ENCODE peak calls at places on chromosomes 3 and 15, in seven cellular contexts. One of them, this sample, is unnamed.

GRCh38 chr3:71172951-71173350 is 410.6 kb downstream of the FOXP1 start:
- DNase-seq in H9: no peak
- DNase-seq in H1: no peak
- DNase-seq in IMR-90: peak
- DNase-seq in mesenchymal stem cell: peak
- DNase-seq in mesendoderm: no peak
- DNase-seq in trophoblast cell: peak
- DNase-seq in this sample: no peak

GRCh38 chr3:55978953-55979352 is 489.3 kb downstream of the ERC2 start:
- DNase-seq in H9: no peak
- DNase-seq in H1: no peak
- DNase-seq in IMR-90: no peak
- DNase-seq in mesenchymal stem cell: no peak
- DNase-seq in mesendoderm: no peak
- DNase-seq in trophoblast cell: no peak
- DNase-seq in this sample: no peak

GRCh38 chr3:39125837-39126500 is 18.5 kb downstream of the TTC21A start:
- DNase-seq in H9: no peak
- DNase-seq in H1: no peak
- DNase-seq in IMR-90: peak
- DNase-seq in mesenchymal stem cell: peak
- DNase-seq in mesendoderm: no peak
- DNase-seq in trophoblast cell: peak
- DNase-seq in this sample: no peak

GRCh38 chr3:14598143-14598569 is 53.4 kb upstream of the CCDC174 start:
- DNase-seq in H9: peak
- DNase-seq in H1: peak
- DNase-seq in IMR-90: peak
- DNase-seq in mesenchymal stem cell: peak
- DNase-seq in mesendoderm: peak
- DNase-seq in trophoblast cell: peak
- DNase-seq in this sample: peak

GRCh38 chr3:195077611-195078540 is 193.1 kb downstream of the XXYLT1 start:
- DNase-seq in H9: no peak
- DNase-seq in H1: no peak
- DNase-seq in IMR-90: no peak
- DNase-seq in mesenchymal stem cell: no peak
- DNase-seq in mesendoderm: no peak
- DNase-seq in trophoblast cell: no peak
- DNase-seq in this sample: no peak

GRCh38 chr15:28456476-28457395 is 76.0 kb downstream of the GOLGA8G start:
- DNase-seq in H9: peak
- DNase-seq in H1: peak
- DNase-seq in IMR-90: peak
- DNase-seq in mesenchymal stem cell: no peak
- DNase-seq in mesendoderm: no peak
- DNase-seq in trophoblast cell: peak
- DNase-seq in this sample: no peak

GRCh38 chr3:110625126-110625798 is 446.4 kb upstream of the NECTIN3 start:
- DNase-seq in H9: no peak
- DNase-seq in H1: no peak
- DNase-seq in IMR-90: no peak
- DNase-seq in mesenchymal stem cell: no peak
- DNase-seq in mesendoderm: peak
- DNase-seq in trophoblast cell: peak
- DNase-seq in this sample: no peak

GRCh38 chr15:92391640-92392039 is 2.0 kb upstream of the ST8SIA2 start:
- DNase-seq in H9: peak
- DNase-seq in H1: peak
- DNase-seq in IMR-90: peak
- DNase-seq in mesenchymal stem cell: peak
- DNase-seq in mesendoderm: peak
- DNase-seq in trophoblast cell: peak
- DNase-seq in this sample: no peak

GRCh38 chr3:17967953-17968352 is 225.5 kb upstream of the TBC1D5 start:
- DNase-seq in H9: no peak
- DNase-seq in H1: no peak
- DNase-seq in IMR-90: no peak
- DNase-seq in mesenchymal stem cell: no peak
- DNase-seq in mesendoderm: peak
- DNase-seq in trophoblast cell: no peak
- DNase-seq in this sample: no peak

GRCh38 chr3:40741729-40742128 is 217.0 kb downstream of the ZNF621 start:
- DNase-seq in H9: no peak
- DNase-seq in H1: no peak
- DNase-seq in IMR-90: peak
- DNase-seq in mesenchymal stem cell: peak
- DNase-seq in mesendoderm: no peak
- DNase-seq in trophoblast cell: no peak
- DNase-seq in this sample: peak

GRCh38 chr3:149702691-149703426 is 45.0 kb upstream of the WWTR1 start:
- DNase-seq in H9: no peak
- DNase-seq in H1: no peak
- DNase-seq in IMR-90: peak
- DNase-seq in mesenchymal stem cell: peak
- DNase-seq in mesendoderm: no peak
- DNase-seq in trophoblast cell: no peak
- DNase-seq in this sample: no peak

GRCh38 chr3:67090472-67090871 is 92.4 kb downstream of the KBTBD8 start:
- DNase-seq in H9: no peak
- DNase-seq in H1: no peak
- DNase-seq in IMR-90: peak
- DNase-seq in mesenchymal stem cell: peak
- DNase-seq in mesendoderm: no peak
- DNase-seq in trophoblast cell: no peak
- DNase-seq in this sample: no peak

GRCh38 chr3:158403013-158403412 is 168.0 kb upstream of the MLF1 start:
- DNase-seq in H9: no peak
- DNase-seq in H1: no peak
- DNase-seq in IMR-90: no peak
- DNase-seq in mesenchymal stem cell: no peak
- DNase-seq in mesendoderm: no peak
- DNase-seq in trophoblast cell: no peak
- DNase-seq in this sample: no peak

GRCh38 chr15:52448010-52448890 is 80.4 kb downstream of the MYO5A start:
- DNase-seq in H9: no peak
- DNase-seq in H1: no peak
- DNase-seq in IMR-90: no peak
- DNase-seq in mesenchymal stem cell: no peak
- DNase-seq in mesendoderm: no peak
- DNase-seq in trophoblast cell: no peak
- DNase-seq in this sample: no peak

GRCh38 chr15:43748376-43748775 is 2.1 kb downstream of the PDIA3 start:
- DNase-seq in H9: no peak
- DNase-seq in H1: no peak
- DNase-seq in IMR-90: peak
- DNase-seq in mesenchymal stem cell: peak
- DNase-seq in mesendoderm: no peak
- DNase-seq in trophoblast cell: no peak
- DNase-seq in this sample: no peak

GRCh38 chr3:56761887-56762605 is 39.7 kb downstream of the ARHGEF3 start:
- DNase-seq in H9: no peak
- DNase-seq in H1: no peak
- DNase-seq in IMR-90: peak
- DNase-seq in mesenchymal stem cell: peak
- DNase-seq in mesendoderm: no peak
- DNase-seq in trophoblast cell: no peak
- DNase-seq in this sample: no peak

GRCh38 chr15:56919708-56920637 is 1.5 kb downstream of the TCF12 start:
- DNase-seq in H9: peak
- DNase-seq in H1: peak
- DNase-seq in IMR-90: peak
- DNase-seq in mesenchymal stem cell: peak
- DNase-seq in mesendoderm: peak
- DNase-seq in trophoblast cell: peak
- DNase-seq in this sample: no peak

GRCh38 chr3:65953881-65954733 is 84.6 kb downstream of the MAGI1 start:
- DNase-seq in H9: no peak
- DNase-seq in H1: no peak
- DNase-seq in IMR-90: no peak
- DNase-seq in mesenchymal stem cell: no peak
- DNase-seq in mesendoderm: no peak
- DNase-seq in trophoblast cell: no peak
- DNase-seq in this sample: no peak
- H3K9ac ChIP-seq in H9: no peak
- H3K9ac ChIP-seq in H1: no peak
- H3K9ac ChIP-seq in IMR-90: no peak
- H3K9ac ChIP-seq in mesenchymal stem cell: peak
- H3K9ac ChIP-seq in mesendoderm: no peak
- H3K9ac ChIP-seq in trophoblast cell: no peak
- H3K9ac ChIP-seq in this sample: no peak

GRCh38 chr15:33242669-33243191 is 48.2 kb upstream of the FMN1 start:
- DNase-seq in H9: no peak
- DNase-seq in H1: no peak
- DNase-seq in IMR-90: no peak
- DNase-seq in mesenchymal stem cell: peak
- DNase-seq in mesendoderm: peak
- DNase-seq in trophoblast cell: peak
- DNase-seq in this sample: no peak
- H4K8ac ChIP-seq in H9: no peak
- H4K8ac ChIP-seq in H1: peak
- H4K8ac ChIP-seq in IMR-90: no peak
- H4K8ac ChIP-seq in mesenchymal stem cell: no peak
- H4K8ac ChIP-seq in mesendoderm: no peak
- H4K8ac ChIP-seq in trophoblast cell: peak
- H4K8ac ChIP-seq in this sample: peak

GRCh38 chr3:113218011-113218678 is 6.8 kb downstream of the BOC start:
- DNase-seq in H9: no peak
- DNase-seq in H1: no peak
- DNase-seq in IMR-90: no peak
- DNase-seq in mesenchymal stem cell: no peak
- DNase-seq in mesendoderm: no peak
- DNase-seq in trophoblast cell: no peak
- DNase-seq in this sample: no peak
- H3K23ac ChIP-seq in H9: no peak
- H3K23ac ChIP-seq in H1: no peak
- H3K23ac ChIP-seq in IMR-90: no peak
- H3K23ac ChIP-seq in mesenchymal stem cell: no peak
- H3K23ac ChIP-seq in mesendoderm: no peak
- H3K23ac ChIP-seq in trophoblast cell: no peak
- H3K23ac ChIP-seq in this sample: no peak

DNA sequence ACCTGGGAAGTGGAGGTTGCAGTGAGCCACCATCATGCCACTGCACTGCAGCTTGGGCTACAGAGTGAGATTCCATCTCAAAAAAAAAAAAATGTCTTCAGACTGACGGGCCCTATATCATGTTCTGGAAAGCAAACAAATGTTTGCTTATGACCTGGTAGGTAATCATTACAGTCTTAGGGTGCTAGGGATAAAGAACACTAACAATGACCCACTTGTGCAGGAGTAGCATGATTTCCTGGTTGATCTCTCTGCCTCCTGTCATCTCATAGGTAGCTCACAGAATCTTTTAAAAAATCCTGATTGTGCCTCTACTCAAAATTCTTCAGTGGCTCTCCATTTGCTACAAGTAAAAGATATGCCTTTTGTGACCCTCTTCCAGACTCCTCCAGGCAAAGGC is 74.5 kb upstream of the TSPAN3 start:
- DNase-seq in H9: no peak
- DNase-seq in H1: no peak
- DNase-seq in IMR-90: no peak
- DNase-seq in mesenchymal stem cell: peak
- DNase-seq in mesendoderm: no peak
- DNase-seq in trophoblast cell: no peak
- DNase-seq in this sample: no peak
- H3K9ac ChIP-seq in H9: no peak
- H3K9ac ChIP-seq in H1: no peak
- H3K9ac ChIP-seq in IMR-90: peak
- H3K9ac ChIP-seq in mesenchymal stem cell: peak
- H3K9ac ChIP-seq in mesendoderm: no peak
- H3K9ac ChIP-seq in trophoblast cell: no peak
- H3K9ac ChIP-seq in this sample: no peak

DNA sequence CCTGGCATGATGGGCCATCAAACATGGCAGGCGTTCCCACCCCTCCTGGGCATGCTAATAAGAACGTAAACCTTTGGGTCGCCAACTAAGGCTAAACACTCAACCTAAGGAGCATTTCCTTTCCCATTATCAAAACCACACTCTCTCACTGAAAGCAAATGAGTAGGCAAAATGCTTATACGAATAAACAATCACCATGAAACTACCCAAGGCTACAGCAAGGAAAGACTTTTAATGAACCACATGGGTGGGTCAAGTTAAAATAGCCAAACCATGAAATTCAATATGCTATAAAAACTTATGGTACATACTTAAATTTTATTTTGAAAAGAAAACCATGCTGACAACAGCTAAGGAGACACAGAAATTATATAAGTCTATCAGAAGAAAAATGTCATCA is 180.6 kb downstream of the OSBPL10 start:
- DNase-seq in H9: no peak
- DNase-seq in H1: no peak
- DNase-seq in IMR-90: peak
- DNase-seq in mesenchymal stem cell: no peak
- DNase-seq in mesendoderm: no peak
- DNase-seq in trophoblast cell: no peak
- DNase-seq in this sample: no peak
- H4K8ac ChIP-seq in H9: no peak
- H4K8ac ChIP-seq in H1: no peak
- H4K8ac ChIP-seq in IMR-90: no peak
- H4K8ac ChIP-seq in mesenchymal stem cell: no peak
- H4K8ac ChIP-seq in mesendoderm: no peak
- H4K8ac ChIP-seq in trophoblast cell: no peak
- H4K8ac ChIP-seq in this sample: no peak

GRCh38 chr3:132417695-132418520 is 606 bp downstream of the DNAJC13 start:
- DNase-seq in H9: peak
- DNase-seq in H1: no peak
- DNase-seq in IMR-90: peak
- DNase-seq in mesenchymal stem cell: peak
- DNase-seq in mesendoderm: peak
- DNase-seq in trophoblast cell: peak
- DNase-seq in this sample: no peak
- H3K23ac ChIP-seq in H9: no peak
- H3K23ac ChIP-seq in H1: no peak
- H3K23ac ChIP-seq in IMR-90: peak
- H3K23ac ChIP-seq in mesenchymal stem cell: peak
- H3K23ac ChIP-seq in mesendoderm: no peak
- H3K23ac ChIP-seq in trophoblast cell: no peak
- H3K23ac ChIP-seq in this sample: peak

GRCh38 chr15:85297537-85297936 is 82.9 kb upstream of the AKAP13 start:
- DNase-seq in H9: no peak
- DNase-seq in H1: no peak
- DNase-seq in IMR-90: no peak
- DNase-seq in mesenchymal stem cell: no peak
- DNase-seq in mesendoderm: no peak
- DNase-seq in trophoblast cell: no peak
- DNase-seq in this sample: no peak
- H3K9ac ChIP-seq in H9: no peak
- H3K9ac ChIP-seq in H1: no peak
- H3K9ac ChIP-seq in IMR-90: no peak
- H3K9ac ChIP-seq in mesenchymal stem cell: peak
- H3K9ac ChIP-seq in mesendoderm: no peak
- H3K9ac ChIP-seq in trophoblast cell: no peak
- H3K9ac ChIP-seq in this sample: no peak

This sample was measured in neuronal stem cell.